ENCODE peak calls at places on chromosome 12, in five cellular contexts. K is AG04450, S is HCT116, C is psoas muscle, J is neuronal stem cell. E is an unnamed sample. For H3K9me3, the result is how much of the 10 kb centered on the place peaks cover.

GRCh38 chr12:50764116-50764860 is 387 bp downstream of the ATF1 start:
- DNase-seq in K (no peak), S (no peak), C (peak), J (peak), E (peak)

GRCh38 chr12:19288603-19289244 is 150.6 kb upstream of the AEBP2 start:
- DNase-seq in K (no peak), S (peak), C (no peak), J (peak), E (peak)

GRCh38 chr12:110537605-110538409 is 35.7 kb downstream of the RAD9B start:
- DNase-seq in K (no peak), S (no peak), C (peak), J (no peak), E (no peak)

GRCh38 chr12:9340422-9341259 is 132.4 kb upstream of the PZP start:
- DNase-seq in K (peak), S (no peak), C (no peak), J (no peak), E (no peak)

GRCh38 chr12:131190965-131191364 is 237.3 kb downstream of the ADGRD1 start:
- DNase-seq in K (no peak), S (no peak), C (no peak), J (no peak), E (no peak)

GRCh38 chr12:53543539-53543938 is 36.3 kb upstream of the NPFF start:
- DNase-seq in K (peak), S (peak), C (peak), J (peak), E (peak)

GRCh38 chr12:69096669-69097364 is 142.6 kb upstream of the CPSF6 start:
- DNase-seq in K (no peak), S (no peak), C (no peak), J (no peak), E (no peak)

GRCh38 chr12:728781-729180 is 23.6 kb upstream of the WNK1 start:
- DNase-seq in K (no peak), S (no peak), C (no peak), J (no peak), E (peak)

GRCh38 chr12:3215410-3215975 is 138.3 kb downstream of the TSPAN9 start:
- DNase-seq in K (no peak), S (no peak), C (no peak), J (no peak), E (no peak)

GRCh38 chr12:120468846-120469449 is 600 bp downstream of the SRSF9 start:
- DNase-seq in K (no peak), S (no peak), C (peak), J (peak), E (no peak)

GRCh38 chr12:54195080-54195479 is 6.3 kb upstream of the SMUG1 start:
- DNase-seq in K (no peak), S (no peak), C (no peak), J (no peak), E (no peak)

GRCh38 chr12:16509411-16509810 is 96.6 kb downstream of the LMO3 start:
- DNase-seq in K (no peak), S (no peak), C (no peak), J (no peak), E (no peak)

GRCh38 chr12:34338751-34339150 is 316.5 kb downstream of the ALG10 start:
- DNase-seq in K (no peak), S (no peak), C (no peak), J (no peak), E (no peak)

GRCh38 chr12:34342048-34342447 is 319.8 kb downstream of the ALG10 start:
- DNase-seq in K (no peak), S (no peak), C (no peak), J (no peak), E (no peak)

GRCh38 chr12:34339922-34340321 is 317.6 kb downstream of the ALG10 start:
- DNase-seq in K (no peak), S (no peak), C (no peak), J (no peak), E (no peak)

GRCh38 chr12:34341362-34341733 is 319.1 kb downstream of the ALG10 start:
- DNase-seq in K (no peak), S (no peak), C (no peak), J (no peak), E (no peak)

DNA sequence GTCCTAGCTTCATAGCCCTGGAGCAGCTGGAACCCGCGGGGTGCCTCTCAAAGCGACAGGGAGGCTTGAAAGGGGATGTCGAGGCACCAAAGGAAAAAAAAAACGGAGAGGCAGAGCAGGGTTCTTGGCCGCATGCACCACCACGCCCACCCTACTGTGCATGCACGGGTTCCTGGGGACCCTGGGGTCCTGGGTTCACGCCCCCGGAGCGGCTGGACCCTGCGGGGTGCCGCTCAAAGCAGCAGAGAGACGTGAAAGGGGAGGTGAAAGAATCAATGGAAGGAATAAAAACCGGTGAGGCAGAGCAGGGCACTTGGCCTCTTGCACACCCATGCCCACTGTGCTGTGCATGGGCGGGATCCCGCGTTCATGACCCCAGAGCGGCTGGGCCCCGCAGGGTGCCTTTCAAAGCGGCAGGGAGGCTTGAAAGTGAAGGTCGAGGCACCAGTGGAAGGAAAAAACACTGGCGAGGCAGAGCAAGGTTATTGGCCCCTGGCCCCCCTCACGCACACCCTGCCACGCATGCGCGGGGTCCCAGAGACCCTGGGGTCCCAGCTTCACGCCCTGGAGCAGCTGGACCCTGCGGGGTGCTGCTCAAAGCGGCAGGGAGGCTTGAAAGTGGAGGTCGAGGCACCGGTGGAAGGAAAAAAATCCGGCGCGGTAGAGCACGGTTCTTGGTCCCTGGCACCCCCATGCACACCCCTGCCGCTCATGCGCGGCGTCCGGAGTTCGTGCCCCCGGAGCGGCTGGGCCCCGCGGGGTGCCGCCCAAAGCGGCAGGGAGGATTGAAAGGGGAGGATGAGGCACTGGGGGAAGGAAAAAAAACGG is 318.5 kb downstream of the ALG10 start:
- DNase-seq in K (no peak), S (no peak), C (no peak), J (no peak), E (no peak)
- H3K9me3 ChIP-seq in K (half or more), S (under half), C (under half), J (half or more), E (under half)

GRCh38 chr12:39451977-39452376 is 9.1 kb upstream of the KIF21A start:
- DNase-seq in K (no peak), S (no peak), C (no peak), J (no peak), E (no peak)
- H3K4me3 ChIP-seq in K (no peak), S (no peak), C (no peak), J (no peak), E (no peak)

GRCh38 chr12:21839776-21840175 is 65.3 kb upstream of the KCNJ8 start:
- DNase-seq in K (no peak), S (no peak), C (no peak), J (no peak), E (no peak)
- H3K9me3 ChIP-seq in K (under half), S (under half), C (under half), J (under half), E (under half)

GRCh38 chr12:118188690-118189371 is 52.9 kb downstream of the PEBP1 start:
- DNase-seq in K (peak), S (no peak), C (peak), J (no peak), E (no peak)
- H3K4me3 ChIP-seq in K (peak), S (no peak), C (peak), J (no peak), E (no peak)

GRCh38 chr12:47441490-47441889 is 264.3 kb downstream of the RPAP3 start:
- DNase-seq in K (no peak), S (no peak), C (no peak), J (no peak), E (no peak)
- H3K9me3 ChIP-seq in K (under half), S (under half), C (under half), J (under half), E (under half)

GRCh38 chr12:57119694-57120093 is 8.5 kb upstream of the STAT6 start:
- DNase-seq in K (no peak), S (no peak), C (no peak), J (no peak), E (no peak)
- H3K4me3 ChIP-seq in K (no peak), S (no peak), C (no peak), J (no peak), E (no peak)

DNA sequence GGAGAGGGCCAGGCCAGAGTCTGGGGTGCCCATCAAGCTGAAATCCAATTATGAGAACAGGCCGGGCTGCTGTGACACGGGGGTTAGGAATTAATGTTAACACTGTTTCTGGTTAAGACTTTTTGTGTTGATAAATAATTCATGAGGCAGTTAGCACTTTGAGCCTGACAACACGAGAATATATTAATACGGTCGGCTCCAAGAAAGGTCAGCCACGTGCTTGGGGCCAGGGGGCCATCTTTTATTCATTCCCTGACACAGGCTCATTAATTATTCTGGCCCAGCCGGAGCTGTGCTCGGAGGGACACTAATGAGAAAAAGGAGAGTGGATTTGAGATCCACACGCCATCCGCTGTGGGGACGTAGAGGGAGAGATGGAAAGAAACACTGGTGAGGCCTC is 45.1 kb downstream of the FBRSL1 start:
- DNase-seq in K (no peak), S (no peak), C (no peak), J (no peak), E (no peak)
- H3K9me3 ChIP-seq in K (under half), S (under half), C (under half), J (half or more), E (under half)

GRCh38 chr12:96861656-96862055 is 45.4 kb upstream of the NEDD1 start:
- DNase-seq in K (no peak), S (no peak), C (no peak), J (no peak), E (no peak)

GRCh38 chr12:96862326-96862725 is 44.7 kb upstream of the NEDD1 start:
- DNase-seq in K (no peak), S (no peak), C (no peak), J (no peak), E (no peak)

GRCh38 chr12:96858162-96858561 is 48.9 kb upstream of the NEDD1 start:
- DNase-seq in K (no peak), S (no peak), C (no peak), J (no peak), E (no peak)
- H3K4me3 ChIP-seq in K (no peak), S (no peak), C (no peak), J (no peak), E (no peak)

E was measured in CD4-positive, alpha-beta memory T cell.